ENCODE peak calls at places on chromosomes 6 and 20, in seven cellular contexts. K is upper lobe of right lung; J is stimulated activated CD8-positive, alpha-beta memory T cell treated with anti-CD3 and anti-CD28 coated beads, Interleukin-15, amount 100 ng/mL, for 4 hours; W is activated T-helper 1 cell treated with anti-CD3 and anti-CD28 coated beads, Interleukin-12 subunit alpha, Interleukin-12 subunit beta, Interleukin-2, Interleukin-4 antibody, amounts not matched to agents 30 ng/mL and 10 ng/mL and 1 ng/mL, durations not matched to agents 14 hours and 24 hours and 36 hours; L is activated B cell treated with CpG ODN at 0.5 μM for 24 hours; S is hepatocyte; T is GM18507. F is an unnamed sample.

GRCh38 chr6:7604003-7604402 is 14.0 kb downstream of the SNRNP48 start:
- DNase-seq in T (no peak), W (no peak), S (peak; percentile 63), K (no peak), L (no peak), J (no peak), F (no peak)

GRCh38 chr6:15403094-15403493 is 157.2 kb downstream of the JARID2 start:
- DNase-seq in S (no peak), W (no peak), J (no peak), L (no peak), T (no peak), K (no peak), F (no peak)

GRCh38 chr6:20159781-20160540 is 52.3 kb downstream of the MBOAT1 start:
- DNase-seq in L (no peak), W (no peak), K (no peak), T (no peak), J (no peak), S (no peak), F (no peak)

GRCh38 chr20:36644713-36645109 is 1.3 kb downstream of the SLA2 start:
- DNase-seq in T (no peak), W (no peak), K (no peak), S (no peak), L (no peak), J (peak; percentile 45), F (no peak)

GRCh38 chr6:52598123-52598823 is 21.4 kb upstream of the TRAM2 start:
- DNase-seq in S (peak; percentile 87), T (peak; percentile 37), K (no peak), W (no peak), L (no peak), J (no peak), F (peak; percentile 67)

GRCh38 chr6:15911753-15912504 is 217.0 kb upstream of the MYLIP start:
- DNase-seq in S (no peak), W (peak; percentile 15), L (no peak), K (no peak), T (no peak), J (no peak), F (no peak)

GRCh38 chr6:6700871-6701270 is 112.4 kb downstream of the LY86 start:
- DNase-seq in W (no peak), J (no peak), S (no peak), K (no peak), L (no peak), T (no peak), F (no peak)

GRCh38 chr20:51985013-51985415 is 182.7 kb upstream of the SALL4 start:
- DNase-seq in L (no peak), K (no peak), W (no peak), T (no peak), S (peak; percentile 60), J (no peak), F (no peak)

GRCh38 chr6:38860041-38860440 is 144.9 kb downstream of the DNAH8 start:
- DNase-seq in W (no peak), S (no peak), T (no peak), K (no peak), L (no peak), J (no peak), F (no peak)

GRCh38 chr6:169665289-169665688 is 36.5 kb downstream of the WDR27 start:
- DNase-seq in T (no peak), K (no peak), L (no peak), S (no peak), W (no peak), J (no peak), F (no peak)

GRCh38 chr6:70124882-70125535 is 177.9 kb downstream of the COL9A1 start:
- DNase-seq in K (no peak), J (no peak), L (no peak), W (no peak), S (peak; percentile 65), T (no peak), F (no peak)

GRCh38 chr6:149028767-149029405 is 282.1 kb downstream of the UST start:
- DNase-seq in W (peak; percentile 67), J (peak; percentile 41), L (no peak), S (peak; percentile 92), K (no peak), T (peak; percentile 52), F (peak; percentile 95)

GRCh38 chr20:32709528-32710121 is 33.6 kb downstream of the COMMD7 start:
- DNase-seq in J (no peak), K (no peak), T (no peak), S (peak; percentile 52), W (no peak), L (no peak), F (no peak)

GRCh38 chr20:50794846-50795634 is at the start of gene BCAS4:
- DNase-seq in W (peak; percentile 83), K (peak; percentile 89), S (peak; percentile 95), T (peak; percentile 77), J (peak; percentile 58), L (peak; percentile 91), F (peak; percentile 89)

GRCh38 chr20:44701116-44701865 is 13.9 kb upstream of the CCN5 start:
- DNase-seq in T (no peak), S (no peak), K (no peak), L (no peak), J (no peak), W (no peak), F (peak; percentile 44)

GRCh38 chr6:25017932-25018581 is 82.3 kb upstream of the RIPOR2 start:
- DNase-seq in K (peak; percentile 84), L (no peak), T (no peak), S (peak; percentile 75), J (peak; percentile 69), W (peak; percentile 70), F (peak; percentile 36)

GRCh38 chr6:52610745-52611355 is 34.0 kb upstream of the TRAM2 start:
- DNase-seq in K (no peak), T (no peak), W (no peak), L (no peak), S (peak; percentile 49), J (no peak), F (no peak)

GRCh38 chr20:53982624-53983023 is 87.8 kb downstream of the BCAS1 start:
- DNase-seq in T (no peak), W (no peak), S (no peak), K (no peak), J (no peak), L (no peak), F (no peak)

GRCh38 chr6:45730232-45730631 is 285.4 kb downstream of the CLIC5 start:
- DNase-seq in L (no peak), K (no peak), W (no peak), T (no peak), J (no peak), S (no peak), F (no peak)

GRCh38 chr6:109526905-109527628 is 44.0 kb upstream of the ZBTB24 start:
- DNase-seq in J (peak; percentile 24), W (peak; percentile 35), K (no peak), S (peak; percentile 80), L (peak; percentile 27), T (peak; percentile 8), F (peak; percentile 84)

GRCh38 chr6:6556738-6557503 is 31.6 kb upstream of the LY86 start:
- DNase-seq in T (no peak), W (peak; percentile 15), K (no peak), L (peak; percentile 28), S (peak; percentile 74), J (no peak), F (peak; percentile 15)

GRCh38 chr6:168385380-168385779 is 55.6 kb upstream of the SMOC2 start:
- DNase-seq in J (no peak), W (no peak), T (no peak), L (no peak), K (no peak), S (no peak), F (no peak)

GRCh38 chr6:123908813-123909212 is 105.1 kb downstream of the NKAIN2 start:
- DNase-seq in J (no peak), T (no peak), S (no peak), L (no peak), K (no peak), W (no peak), F (no peak)